ENCODE peak calls at places on chromosomes 11 and 22, in eight cellular contexts. O is neural progenitor cell, G is Karpas-422, A is cardiac muscle cell, B is fibroblast of lung, R is upper lobe of right lung, T is heart left ventricle, C is HCT116. X is an unnamed sample. For H3K9me3, the result is how much of the 10 kb centered on the place peaks cover.

GRCh38 chr11:131536159-131536558 is 165.7 kb downstream of the NTM start:
- DNase-seq in O (no peak), T (no peak), G (no peak), R (no peak), B (no peak), A (no peak), C (no peak), X (no peak)

GRCh38 chr11:116776522-116776984 is 3.8 kb upstream of the BUD13 start:
- DNase-seq in T (no peak), B (no peak), A (no peak), G (no peak), O (no peak), R (no peak), C (no peak), X (no peak)

GRCh38 chr11:125883375-125883774 is 4.1 kb upstream of the HYLS1 start:
- DNase-seq in O (no peak), T (no peak), C (no peak), G (no peak), B (no peak), A (no peak), R (no peak), X (no peak)

GRCh38 chr22:49302150-49302460 is 525.6 kb downstream of the BRD1 start:
- DNase-seq in B (no peak), O (no peak), C (no peak), R (no peak), T (peak), A (no peak), G (no peak), X (no peak)

GRCh38 chr11:95512682-95513081 is 276.9 kb downstream of the FAM76B start:
- DNase-seq in C (no peak), R (no peak), T (no peak), G (no peak), B (peak), A (peak), O (no peak), X (peak)

GRCh38 chr11:1178906-1179305 is 21.2 kb downstream of the MUC5AC start:
- DNase-seq in R (no peak), C (no peak), T (no peak), B (no peak), G (no peak), O (no peak), A (no peak), X (no peak)

GRCh38 chr11:46896719-46897406 is 21.5 kb downstream of the LRP4 start:
- DNase-seq in R (no peak), C (peak), T (no peak), O (peak), B (peak), A (peak), G (peak), X (peak)

GRCh38 chr11:1921576-1922141 is 2.2 kb downstream of the TNNT3 start:
- DNase-seq in T (peak), B (peak), C (no peak), O (peak), A (peak), R (no peak), G (no peak), X (no peak)

GRCh38 chr11:40885257-40885947 is 574.0 kb downstream of the LRRC4C start:
- DNase-seq in R (no peak), C (no peak), A (no peak), T (no peak), G (no peak), O (no peak), B (peak), X (no peak)

GRCh38 chr11:12163181-12163841 is 52.9 kb downstream of the MICAL2 start:
- DNase-seq in C (no peak), G (no peak), B (peak), O (no peak), R (peak), T (peak), A (peak), X (no peak)

GRCh38 chr22:45688606-45689080 is 17.0 kb downstream of the ATXN10 start:
- DNase-seq in C (peak), T (no peak), O (no peak), B (peak), G (no peak), R (no peak), A (peak), X (peak)

GRCh38 chr11:31818874-31819331 is 7.8 kb upstream of the PAX6 start:
- DNase-seq in G (no peak), R (no peak), T (no peak), O (peak), A (no peak), C (no peak), B (no peak), X (no peak)

GRCh38 chr22:28142361-28142801 is 223.3 kb upstream of the PITPNB start:
- DNase-seq in T (no peak), G (no peak), B (peak), A (peak), O (peak), C (no peak), R (no peak), X (peak)
- H3K4me3 ChIP-seq in T (no peak), G (no peak), B (peak), A (no peak), O (no peak), C (no peak), R (no peak), X (no peak)

GRCh38 chr11:74871037-74871436 is 77.9 kb downstream of the XRRA1 start:
- DNase-seq in A (peak), G (no peak), R (no peak), C (no peak), B (no peak), O (no peak), T (no peak), X (no peak)

GRCh38 chr11:74870485-74870884 is 78.4 kb downstream of the XRRA1 start:
- DNase-seq in R (no peak), A (peak), B (peak), O (peak), T (no peak), C (peak), G (peak), X (peak)

GRCh38 chr11:74860743-74861142 is 88.1 kb downstream of the XRRA1 start:
- DNase-seq in A (no peak), O (no peak), T (no peak), B (no peak), C (no peak), G (no peak), R (no peak), X (no peak)

GRCh38 chr11:74863410-74863809 is 85.5 kb downstream of the XRRA1 start:
- DNase-seq in O (no peak), C (no peak), A (no peak), G (no peak), B (no peak), T (no peak), R (no peak), X (no peak)

DNA sequence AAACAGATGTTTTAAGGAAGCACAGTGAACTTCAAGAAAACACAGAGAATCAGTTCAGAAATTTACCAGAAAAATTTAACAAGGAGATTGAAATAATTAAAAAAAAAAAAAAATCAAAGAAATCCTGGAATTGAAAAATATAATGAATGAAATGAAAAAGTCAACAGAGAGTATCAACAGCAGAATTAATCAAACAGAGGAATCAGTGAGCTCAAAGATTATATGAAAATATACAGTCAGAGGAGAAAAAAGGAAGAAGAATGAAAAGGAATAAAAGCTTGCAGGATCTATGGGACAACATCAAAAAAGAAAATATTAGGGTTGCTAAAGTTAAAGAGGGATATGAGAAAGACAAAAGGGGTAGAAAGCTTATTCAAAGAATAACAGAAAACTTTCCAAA is 82.3 kb downstream of the XRRA1 start:
- DNase-seq in B (no peak), C (no peak), G (peak), A (no peak), O (no peak), T (no peak), R (no peak), X (no peak)
- H3K9me3 ChIP-seq in B (under half), C (under half), G (half or more), A (under half), O (under half), T (half or more), R (half or more), X (half or more)

GRCh38 chr11:8080674-8081590 is at the start of gene TUB:
- DNase-seq in O (peak), B (peak), G (no peak), C (no peak), T (no peak), A (peak), R (no peak), X (no peak)

GRCh38 chr11:8081591-8082021 is 595 bp downstream of the TUB start:
- DNase-seq in R (no peak), G (no peak), A (peak), T (no peak), O (peak), C (no peak), B (peak), X (no peak)

GRCh38 chr11:8083088-8083395 is 2.0 kb downstream of the TUB start:
- DNase-seq in G (no peak), T (no peak), R (no peak), A (no peak), B (no peak), O (no peak), C (no peak), X (no peak)

GRCh38 chr11:8083871-8084281 is 2.9 kb downstream of the TUB start:
- DNase-seq in R (no peak), B (no peak), T (no peak), O (peak), A (no peak), G (no peak), C (no peak), X (no peak)

GRCh38 chr11:8082391-8083087 is 1.5 kb downstream of the TUB start:
- DNase-seq in G (no peak), C (no peak), O (peak), A (no peak), T (no peak), R (peak), B (no peak), X (no peak)
- H3K4me3 ChIP-seq in G (no peak), C (no peak), O (peak), A (no peak), T (no peak), R (no peak), B (no peak), X (no peak)

DNA sequence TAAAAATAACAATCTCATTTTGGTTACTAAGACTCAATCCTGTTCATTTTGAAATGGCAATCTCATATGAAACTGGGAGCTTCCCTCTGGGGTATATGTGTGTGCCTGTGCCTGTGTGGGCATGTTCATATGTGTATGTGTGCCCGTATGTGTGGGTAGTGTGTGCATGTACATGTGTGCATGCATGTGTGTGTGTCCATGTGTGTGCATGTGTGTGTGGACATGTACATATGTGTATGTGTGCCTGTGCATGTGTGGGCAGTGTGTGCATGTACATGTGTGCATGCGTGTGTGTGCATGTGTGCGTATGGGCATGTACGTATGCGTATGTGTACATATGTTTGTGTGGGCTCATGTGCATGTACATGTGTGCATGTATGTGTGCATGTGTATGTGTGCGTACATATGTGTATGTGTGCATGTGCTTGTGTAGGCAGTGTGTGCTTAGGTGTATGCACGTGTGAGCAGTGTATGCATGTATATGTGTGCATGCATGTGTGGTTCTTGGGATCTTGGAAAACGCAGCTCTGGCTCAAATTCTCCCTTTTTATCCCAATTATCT is 24.5 kb upstream of the CACNG2 start:
- DNase-seq in O (no peak), A (no peak), G (no peak), T (no peak), C (no peak), B (no peak), R (peak), X (no peak)
- H3K9me3 ChIP-seq in O (under half), A (under half), G (under half), T (under half), C (under half), B (under half), R (under half), X (under half)

DNA sequence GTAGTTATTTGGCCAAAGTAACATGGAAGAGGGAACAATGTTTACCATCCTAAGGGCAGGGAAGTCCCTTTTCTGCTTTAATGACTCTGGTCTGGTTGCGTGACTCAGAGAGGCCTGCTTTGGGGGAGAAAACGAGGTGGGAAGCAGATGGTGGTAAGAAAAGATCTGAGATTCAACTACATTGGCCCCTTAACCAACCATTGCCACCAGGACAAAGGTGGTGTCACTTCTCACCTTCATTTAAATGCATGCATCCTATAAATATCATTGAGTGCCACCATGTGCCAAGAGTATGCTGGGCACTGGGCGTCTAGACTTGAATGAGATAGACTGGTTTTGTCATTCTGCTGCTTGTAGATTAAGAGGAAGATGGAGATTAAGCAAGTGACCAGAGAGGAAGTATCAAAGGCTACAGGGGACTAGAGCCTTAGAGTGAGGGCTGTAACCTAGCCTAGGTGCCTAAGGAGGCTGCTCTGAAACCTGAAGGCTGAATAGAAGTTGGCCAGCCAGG is 3.6 kb upstream of the SORL1 start:
- DNase-seq in T (no peak), A (no peak), O (no peak), G (peak), R (no peak), B (no peak), C (no peak), X (no peak)
- H3K4me3 ChIP-seq in T (no peak), A (no peak), O (no peak), G (peak), R (no peak), B (no peak), C (no peak), X (no peak)

GRCh38 chr11:3368199-3368598 is 10.7 kb downstream of the ZNF195 start:
- DNase-seq in O (no peak), T (no peak), R (no peak), A (no peak), B (no peak), C (no peak), G (peak), X (no peak)
- H3K9me3 ChIP-seq in O (under half), T (under half), R (under half), A (under half), B (under half), C (under half), G (half or more), X (under half)

GRCh38 chr22:37267128-37267587 is 15.2 kb upstream of the CYTH4 start:
- DNase-seq in R (peak), O (peak), A (peak), T (peak), C (no peak), G (peak), B (no peak), X (peak)
- H3K4me3 ChIP-seq in R (peak), O (no peak), A (no peak), T (peak), C (peak), G (peak), B (peak), X (no peak)

GRCh38 chr22:47465809-47466208 is 703.4 kb downstream of the TBC1D22A start:
- DNase-seq in R (no peak), T (no peak), B (no peak), O (no peak), C (no peak), G (no peak), A (no peak), X (no peak)
- H3K9me3 ChIP-seq in R (under half), T (under half), B (under half), O (under half), C (under half), G (under half), A (under half), X (under half)

DNA sequence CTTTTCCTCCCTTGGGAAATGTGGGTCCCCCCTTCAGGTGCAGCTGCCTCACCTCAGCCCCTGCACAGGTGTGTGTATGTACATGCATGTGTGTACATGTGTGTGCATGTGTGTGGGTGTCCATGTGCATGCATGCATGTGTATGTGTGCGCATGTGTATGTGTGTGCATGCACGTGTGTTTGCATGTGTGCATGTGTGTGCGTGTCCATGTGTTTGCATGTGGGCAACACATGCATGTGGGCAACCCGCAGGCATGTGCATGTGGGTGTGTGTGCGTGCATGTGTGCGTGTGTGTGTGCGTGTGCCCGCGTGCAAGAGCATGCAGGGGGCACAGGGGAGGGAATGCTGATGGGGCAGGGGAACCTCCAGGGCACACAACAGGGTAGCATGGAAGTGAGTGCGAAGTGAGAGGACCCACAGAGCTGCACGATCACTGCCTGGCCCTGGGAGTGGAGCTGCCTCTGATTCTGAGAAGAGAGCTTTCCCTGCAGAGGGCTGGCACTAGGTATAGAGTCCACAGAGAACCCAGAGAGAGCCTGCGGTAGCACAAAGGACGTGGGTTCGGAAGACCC is 14.6 kb upstream of the BAIAP2L2 start:
- DNase-seq in G (no peak), R (no peak), B (no peak), A (no peak), C (no peak), T (no peak), O (no peak), X (no peak)
- H3K4me3 ChIP-seq in G (no peak), R (no peak), B (no peak), A (no peak), C (no peak), T (no peak), O (no peak), X (no peak)